ENCODE peak calls at places on chromosome 1, in eight cellular contexts. R is CD4-positive, alpha-beta T cell; N is GM13977; E is esophagus squamous epithelium; M is adrenal gland; H is activated B cell treated with CpG ODN at 0.5 μM for 24 hours; Z is GM10248; A is fibroblast of lung. O is an unnamed sample.

GRCh38 chr1:203669739-203670138 is 43.1 kb downstream of the ATP2B4 start:
- DNase-seq in M (no peak), N (no peak), A (peak; percentile 79), H (no peak), R (no peak), E (no peak), Z (no peak), O (no peak)

GRCh38 chr1:107057197-107058133 is 991 bp downstream of the PRMT6 start:
- DNase-seq in R (no peak), Z (peak; percentile 64), M (peak; percentile 69), H (peak; percentile 44), E (no peak), A (peak; percentile 68), N (peak; percentile 44), O (peak; percentile 58)

GRCh38 chr1:201143726-201144635 is 10.3 kb downstream of the TMEM9 start:
- DNase-seq in E (no peak), H (no peak), M (no peak), N (no peak), A (no peak), Z (no peak), R (no peak), O (no peak)

GRCh38 chr1:221708987-221709386 is 32.9 kb downstream of the DUSP10 start:
- DNase-seq in E (no peak), A (peak; percentile 85), N (peak; percentile 65), M (no peak), H (peak; percentile 20), R (peak; percentile 77), Z (peak; percentile 46), O (no peak)

GRCh38 chr1:16076003-16076870 is 2.8 kb upstream of the FAM131C start:
- DNase-seq in R (no peak), Z (no peak), E (no peak), N (no peak), M (peak; percentile 96), A (peak; percentile 90), H (no peak), O (no peak)

GRCh38 chr1:41358152-41358937 is 2.9 kb upstream of the FOXO6 start:
- DNase-seq in Z (no peak), N (no peak), M (no peak), R (no peak), H (no peak), A (peak; percentile 50), E (no peak), O (no peak)

GRCh38 chr1:222712253-222713090 is at the start of the genes AIDA and BROX:
- DNase-seq in N (peak; percentile 93), R (peak; percentile 90), M (peak; percentile 93), A (peak; percentile 75), Z (peak; percentile 94), E (peak; percentile 58), H (peak; percentile 98), O (peak; percentile 97)

GRCh38 chr1:229070168-229070567 is 200.7 kb upstream of the RAB4A start:
- DNase-seq in E (peak; percentile 23), M (peak; percentile 98), H (no peak), Z (no peak), R (no peak), N (no peak), A (peak; percentile 49), O (no peak)

GRCh38 chr1:143619851-143620250 is 351.9 kb downstream of the FAM72C start:
- DNase-seq in Z (no peak), A (no peak), N (no peak), H (no peak), E (no peak), M (no peak), R (no peak), O (no peak)

GRCh38 chr1:182259229-182259872 is 132.2 kb downstream of the GLUL start:
- DNase-seq in R (peak; percentile 59), A (peak; percentile 58), E (no peak), Z (no peak), N (peak; percentile 12), H (no peak), M (peak; percentile 78), O (no peak)

GRCh38 chr1:223243441-223244050 is 100.5 kb upstream of the TLR5 start:
- DNase-seq in N (no peak), H (no peak), A (no peak), M (no peak), Z (no peak), E (no peak), R (no peak), O (no peak)

GRCh38 chr1:237033804-237034203 is 8.2 kb upstream of the RYR2 start:
- DNase-seq in R (no peak), H (no peak), Z (no peak), N (no peak), E (no peak), M (no peak), A (no peak), O (no peak)

GRCh38 chr1:167689569-167689925 is 32.2 kb upstream of the MPZL1 start:
- DNase-seq in H (no peak), Z (no peak), E (no peak), R (no peak), A (no peak), N (no peak), M (no peak), O (no peak)

GRCh38 chr1:64490204-64490818 is 20.4 kb downstream of the CACHD1 start:
- DNase-seq in E (no peak), N (no peak), M (no peak), R (no peak), Z (no peak), H (no peak), A (no peak), O (no peak)

GRCh38 chr1:211588711-211589110 is 9.8 kb upstream of the SLC30A1 start:
- DNase-seq in A (no peak), M (no peak), R (no peak), H (no peak), E (no peak), Z (no peak), N (no peak), O (no peak)

DNA sequence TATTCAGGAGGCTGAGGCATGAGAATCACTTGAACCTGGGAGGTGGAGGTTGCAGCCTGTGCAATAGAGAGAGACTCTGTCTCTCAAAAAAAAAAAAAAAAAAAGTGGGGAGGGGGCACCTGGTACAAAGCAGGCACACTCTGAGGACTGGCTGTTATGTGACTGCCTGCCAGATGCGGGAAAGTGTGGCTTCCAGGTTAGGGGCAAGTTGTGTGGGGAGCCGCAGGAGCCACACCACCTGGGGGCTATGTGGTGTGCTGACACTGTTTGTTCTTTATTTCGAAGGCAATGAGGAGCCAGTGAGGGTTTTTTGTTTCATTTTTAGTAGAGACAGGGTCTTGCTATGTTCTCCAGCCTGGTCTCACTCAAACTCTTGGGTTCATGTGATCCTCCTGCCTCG is 5.7 kb downstream of the THEMIS2 start:
- DNase-seq in E (no peak), R (no peak), A (no peak), N (no peak), Z (no peak), H (no peak), M (no peak), O (no peak)
- TF ChIP-seq CTCF in E (no peak), R (no peak), A (no peak), N (no peak), Z (no peak), H (no peak), M (no peak), O (no peak)

DNA sequence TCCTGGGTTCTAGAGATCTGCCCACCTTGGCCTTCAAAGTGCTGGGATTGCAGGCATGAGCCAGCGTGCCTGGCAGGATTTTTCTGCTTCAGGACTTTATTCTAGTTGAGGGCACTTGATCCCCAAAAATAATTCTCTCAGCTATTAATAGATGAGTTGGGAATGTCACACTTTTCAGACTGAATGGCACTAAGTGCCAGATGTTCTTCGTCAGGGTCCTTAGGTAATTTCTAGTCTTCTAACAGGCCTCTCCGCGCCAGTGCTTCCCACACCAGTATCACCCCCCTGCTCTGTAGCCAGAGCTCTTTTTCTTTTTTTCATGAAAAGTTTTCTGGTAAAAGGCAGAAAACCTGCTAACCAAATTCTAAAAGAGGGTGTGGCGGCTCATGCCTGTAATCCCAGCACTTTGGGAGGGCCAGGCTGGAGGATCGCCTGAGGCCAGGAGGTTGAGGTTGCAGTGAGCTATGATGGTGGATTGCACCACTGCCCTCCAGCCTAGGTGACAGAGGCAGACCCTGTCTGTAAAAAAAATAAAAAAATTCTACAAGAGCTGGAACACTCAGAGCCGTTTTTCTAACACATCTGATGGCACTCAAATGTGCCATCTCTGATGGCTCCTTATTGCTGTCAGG is 6.1 kb upstream of the SARS1 start:
- DNase-seq in M (no peak), R (no peak), H (no peak), Z (no peak), N (no peak), A (no peak), E (no peak), O (no peak)
- TF ChIP-seq CTCF in M (no peak), R (no peak), H (no peak), Z (no peak), N (no peak), A (no peak), E (no peak), O (no peak)

GRCh38 chr1:176954242-176954641 is 210.3 kb downstream of the ASTN1 start:
- DNase-seq in N (no peak), M (no peak), R (no peak), A (no peak), E (no peak), Z (no peak), H (no peak), O (no peak)
- TF ChIP-seq CTCF in N (no peak), M (peak; percentile 40), R (no peak), A (no peak), E (no peak), Z (no peak), H (no peak), O (peak; percentile 44)

GRCh38 chr1:57421366-57421765 is 2.5 kb downstream of the DAB1 start:
- DNase-seq in R (no peak), M (no peak), N (no peak), H (no peak), E (no peak), A (no peak), Z (no peak), O (no peak)

GRCh38 chr1:57423135-57424131 is at the start of gene DAB1:
- DNase-seq in N (peak; percentile 34), R (no peak), E (no peak), Z (no peak), M (no peak), H (no peak), A (peak; percentile 37), O (peak; percentile 31)

GRCh38 chr1:57424231-57425027 is 569 bp upstream of the DAB1 start:
- DNase-seq in A (peak; percentile 32), R (no peak), E (no peak), M (no peak), N (peak; percentile 17), H (no peak), Z (no peak), O (peak; percentile 86)

DNA sequence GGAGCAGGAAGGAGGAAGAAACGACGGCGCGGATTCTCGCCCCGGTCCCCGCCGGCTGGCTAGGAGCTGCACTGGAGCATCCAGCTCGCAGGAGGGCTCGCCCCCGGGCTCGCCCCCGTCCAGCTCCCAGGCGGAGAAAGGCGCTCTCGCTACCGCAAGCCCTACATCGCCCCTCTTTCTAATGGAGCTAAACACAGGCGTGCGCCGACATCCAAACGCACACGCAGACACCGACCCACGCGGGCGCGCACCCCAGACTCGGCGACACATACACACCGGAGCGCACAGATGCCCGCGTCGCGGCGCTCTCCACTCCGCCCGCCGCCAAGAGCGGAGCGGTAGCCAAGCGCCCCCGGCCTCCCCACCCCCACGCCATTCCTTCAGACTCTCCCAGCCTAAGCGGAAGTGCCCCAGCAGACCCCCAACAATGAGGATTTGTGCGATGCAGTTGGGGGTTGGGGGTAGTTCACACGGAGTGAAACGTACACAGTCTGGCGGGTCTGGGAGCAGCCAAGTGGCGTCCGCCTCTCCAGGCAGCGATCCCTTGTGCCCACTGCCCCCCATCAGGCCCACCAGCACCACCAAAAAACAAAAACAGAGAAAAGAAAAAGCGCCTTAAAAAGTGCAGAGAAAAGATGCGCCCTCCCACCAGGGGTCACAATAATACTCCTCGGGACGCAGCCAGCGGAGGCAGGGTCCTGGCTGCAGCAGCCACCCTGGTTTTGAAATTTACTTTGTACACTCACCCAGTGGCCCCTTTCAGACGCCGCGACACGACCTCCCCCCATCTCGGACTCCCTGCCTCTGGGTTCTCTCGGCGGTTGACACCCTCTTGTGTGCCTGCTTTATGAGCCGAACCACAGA is 1.4 kb downstream of the DAB1 start:
- DNase-seq in Z (no peak), M (no peak), N (peak; percentile 14), A (peak; percentile 36), H (no peak), R (no peak), E (no peak), O (peak; percentile 67)
- TF ChIP-seq CTCF in Z (no peak), M (no peak), N (no peak), A (peak; percentile 37), H (no peak), R (no peak), E (no peak), O (no peak)